ENCODE peak calls at places on chromosomes 1 and 21, in eight cellular contexts. One of them, this sample, is unnamed.
A peak's percentile ranks its signal among the peaks of the same experiment; 100 is the strongest.

GRCh38 chr1:10569531-10569930 is 94.8 kb downstream of the PEX14 start:
- DNase-seq in stimulated activated naive CD4-positive, alpha-beta T cell: no peak
- DNase-seq in fibroblast of pulmonary artery: no peak
- DNase-seq in GM23248: no peak
- DNase-seq in hepatic stellate cell: no peak
- DNase-seq in GM12892: no peak
- DNase-seq in osteoblast: no peak
- DNase-seq in heart left ventricle: no peak
- DNase-seq in this sample: no peak

GRCh38 chr1:246698466-246699094 is 25.6 kb upstream of the SCCPDH start:
- DNase-seq in stimulated activated naive CD4-positive, alpha-beta T cell: no peak
- DNase-seq in fibroblast of pulmonary artery: no peak
- DNase-seq in GM23248: no peak
- DNase-seq in hepatic stellate cell: no peak
- DNase-seq in GM12892: no peak
- DNase-seq in osteoblast: peak; percentile 61
- DNase-seq in heart left ventricle: no peak
- DNase-seq in this sample: no peak

GRCh38 chr1:191757003-191757402 is 401.3 kb upstream of the RGS18 start:
- DNase-seq in stimulated activated naive CD4-positive, alpha-beta T cell: no peak
- DNase-seq in fibroblast of pulmonary artery: no peak
- DNase-seq in GM23248: no peak
- DNase-seq in hepatic stellate cell: no peak
- DNase-seq in GM12892: no peak
- DNase-seq in osteoblast: peak; percentile 19
- DNase-seq in heart left ventricle: no peak
- DNase-seq in this sample: no peak

GRCh38 chr1:198211696-198212095 is 54.9 kb downstream of the NEK7 start:
- DNase-seq in stimulated activated naive CD4-positive, alpha-beta T cell: no peak
- DNase-seq in fibroblast of pulmonary artery: no peak
- DNase-seq in GM23248: no peak
- DNase-seq in hepatic stellate cell: no peak
- DNase-seq in GM12892: no peak
- DNase-seq in osteoblast: no peak
- DNase-seq in heart left ventricle: no peak
- DNase-seq in this sample: no peak

GRCh38 chr21:34184232-34184631 is 110.9 kb downstream of the MRPS6 start:
- DNase-seq in stimulated activated naive CD4-positive, alpha-beta T cell: no peak
- DNase-seq in fibroblast of pulmonary artery: no peak
- DNase-seq in GM23248: no peak
- DNase-seq in hepatic stellate cell: no peak
- DNase-seq in GM12892: no peak
- DNase-seq in osteoblast: no peak
- DNase-seq in heart left ventricle: no peak
- DNase-seq in this sample: no peak

GRCh38 chr1:220681220-220681847 is 8.8 kb upstream of the C1orf115 start:
- DNase-seq in stimulated activated naive CD4-positive, alpha-beta T cell: no peak
- DNase-seq in fibroblast of pulmonary artery: no peak
- DNase-seq in GM23248: peak; percentile 48
- DNase-seq in hepatic stellate cell: no peak
- DNase-seq in GM12892: no peak
- DNase-seq in osteoblast: no peak
- DNase-seq in heart left ventricle: no peak
- DNase-seq in this sample: no peak

GRCh38 chr1:192153276-192153675 is 5.0 kb upstream of the RGS18 start:
- DNase-seq in stimulated activated naive CD4-positive, alpha-beta T cell: no peak
- DNase-seq in fibroblast of pulmonary artery: peak; percentile 52
- DNase-seq in GM23248: no peak
- DNase-seq in hepatic stellate cell: no peak
- DNase-seq in GM12892: no peak
- DNase-seq in osteoblast: no peak
- DNase-seq in heart left ventricle: no peak
- DNase-seq in this sample: no peak

GRCh38 chr1:14915356-14916054 is 238.0 kb upstream of the TMEM51 start:
- DNase-seq in stimulated activated naive CD4-positive, alpha-beta T cell: peak; percentile 3
- DNase-seq in fibroblast of pulmonary artery: peak; percentile 40
- DNase-seq in GM23248: peak; percentile 56
- DNase-seq in hepatic stellate cell: peak; percentile 81
- DNase-seq in GM12892: peak; percentile 45
- DNase-seq in osteoblast: peak; percentile 94
- DNase-seq in heart left ventricle: peak; percentile 44
- DNase-seq in this sample: peak; percentile 46

GRCh38 chr1:8545078-8545477 is 227.2 kb downstream of the SLC45A1 start:
- DNase-seq in stimulated activated naive CD4-positive, alpha-beta T cell: no peak
- DNase-seq in fibroblast of pulmonary artery: no peak
- DNase-seq in GM23248: no peak
- DNase-seq in hepatic stellate cell: no peak
- DNase-seq in GM12892: no peak
- DNase-seq in osteoblast: no peak
- DNase-seq in heart left ventricle: no peak
- DNase-seq in this sample: no peak

GRCh38 chr1:44151332-44151731 is 9.9 kb upstream of the KLF18 start:
- DNase-seq in stimulated activated naive CD4-positive, alpha-beta T cell: no peak
- DNase-seq in fibroblast of pulmonary artery: no peak
- DNase-seq in GM23248: no peak
- DNase-seq in hepatic stellate cell: no peak
- DNase-seq in GM12892: no peak
- DNase-seq in osteoblast: no peak
- DNase-seq in heart left ventricle: no peak
- DNase-seq in this sample: no peak

GRCh38 chr1:50830621-50831020 is 129.4 kb downstream of the FAF1 start:
- DNase-seq in stimulated activated naive CD4-positive, alpha-beta T cell: no peak
- DNase-seq in fibroblast of pulmonary artery: no peak
- DNase-seq in GM23248: no peak
- DNase-seq in hepatic stellate cell: no peak
- DNase-seq in GM12892: no peak
- DNase-seq in osteoblast: no peak
- DNase-seq in heart left ventricle: no peak
- DNase-seq in this sample: no peak

GRCh38 chr1:28115267-28115666 is 26.9 kb upstream of the EYA3 start:
- DNase-seq in stimulated activated naive CD4-positive, alpha-beta T cell: no peak
- DNase-seq in fibroblast of pulmonary artery: peak; percentile 48
- DNase-seq in GM23248: no peak
- DNase-seq in hepatic stellate cell: no peak
- DNase-seq in GM12892: no peak
- DNase-seq in osteoblast: no peak
- DNase-seq in heart left ventricle: no peak
- DNase-seq in this sample: no peak

GRCh38 chr1:79079770-79080169 is 73.2 kb upstream of the ADGRL4 start:
- DNase-seq in stimulated activated naive CD4-positive, alpha-beta T cell: no peak
- DNase-seq in fibroblast of pulmonary artery: peak; percentile 92
- DNase-seq in GM23248: peak; percentile 83
- DNase-seq in hepatic stellate cell: peak; percentile 27
- DNase-seq in GM12892: no peak
- DNase-seq in osteoblast: peak; percentile 73
- DNase-seq in heart left ventricle: no peak
- DNase-seq in this sample: no peak

GRCh38 chr1:168441745-168442144 is 102.1 kb downstream of the XCL2 start:
- DNase-seq in stimulated activated naive CD4-positive, alpha-beta T cell: no peak
- DNase-seq in fibroblast of pulmonary artery: no peak
- DNase-seq in GM23248: no peak
- DNase-seq in hepatic stellate cell: no peak
- DNase-seq in GM12892: no peak
- DNase-seq in osteoblast: no peak
- DNase-seq in heart left ventricle: no peak
- DNase-seq in this sample: no peak

GRCh38 chr1:160830321-160831153 is 32.1 kb downstream of the CD244 start:
- DNase-seq in stimulated activated naive CD4-positive, alpha-beta T cell: peak; percentile 67
- DNase-seq in fibroblast of pulmonary artery: peak; percentile 61
- DNase-seq in GM23248: peak; percentile 43
- DNase-seq in hepatic stellate cell: peak; percentile 7
- DNase-seq in GM12892: peak; percentile 23
- DNase-seq in osteoblast: no peak
- DNase-seq in heart left ventricle: peak; percentile 56
- DNase-seq in this sample: no peak

GRCh38 chr1:89454845-89455521 is 69.6 kb upstream of the LRRC8B start:
- DNase-seq in stimulated activated naive CD4-positive, alpha-beta T cell: peak; percentile 49
- DNase-seq in fibroblast of pulmonary artery: peak; percentile 66
- DNase-seq in GM23248: peak; percentile 69
- DNase-seq in hepatic stellate cell: peak; percentile 25
- DNase-seq in GM12892: no peak
- DNase-seq in osteoblast: peak; percentile 26
- DNase-seq in heart left ventricle: peak; percentile 32
- DNase-seq in this sample: peak; percentile 23

GRCh38 chr1:229271448-229272120 is 673 bp downstream of the RAB4A start:
- DNase-seq in stimulated activated naive CD4-positive, alpha-beta T cell: no peak
- DNase-seq in fibroblast of pulmonary artery: no peak
- DNase-seq in GM23248: peak; percentile 69
- DNase-seq in hepatic stellate cell: no peak
- DNase-seq in GM12892: peak; percentile 18
- DNase-seq in osteoblast: peak; percentile 87
- DNase-seq in heart left ventricle: peak; percentile 51
- DNase-seq in this sample: no peak